ENCODE peak calls at places on chromosomes 6 and 20, in four cellular contexts. J is epithelial cell of esophagus, Y is mesenchymal stem cell, E is NCI-H1105 treated with DMSO at 0.1 percent for 48 hours. A is an unnamed sample.

GRCh38 chr6:145627451-145627850 is 107.9 kb downstream of the EPM2A start:
- DNase-seq in E (no peak), J (no peak), Y (no peak), A (no peak)

GRCh38 chr20:1327827-1328679 is 886 bp downstream of the SDCBP2 start:
- DNase-seq in Y (no peak), J (no peak), E (no peak), A (no peak)

GRCh38 chr20:57399587-57400261 is 8.5 kb downstream of the RBM38 start:
- DNase-seq in Y (no peak), E (no peak), J (no peak), A (no peak)

GRCh38 chr6:30071081-30071818 is 4.3 kb downstream of the PPP1R11 start:
- DNase-seq in E (no peak), J (no peak), Y (peak; percentile 55), A (no peak)

GRCh38 chr20:51828762-51829161 is 26.4 kb upstream of the SALL4 start:
- DNase-seq in E (no peak), Y (no peak), J (no peak), A (no peak)

GRCh38 chr20:48944663-48945297 is 23.3 kb downstream of the ARFGEF2 start:
- DNase-seq in E (no peak), Y (no peak), J (no peak), A (no peak)

GRCh38 chr6:41626917-41627316 is 11.4 kb upstream of the MDFI start:
- DNase-seq in E (peak; percentile 66), Y (peak; percentile 10), J (peak; percentile 97), A (no peak)

GRCh38 chr20:15236812-15237211 is 899.4 kb upstream of the FLRT3 start:
- DNase-seq in E (no peak), Y (peak; percentile 60), J (peak; percentile 80), A (peak; percentile 33)

A was measured in NCI-H146.